ENCODE peak calls at places on chromosomes 13 and 19, in eight cellular contexts. X is RWPE2; Z is neuronal stem cell; C is naive thymus-derived CD4-positive, alpha-beta T cell; U is Caco-2; D is tibial artery; Q is pancreas; B is A549. E is an unnamed sample.

GRCh38 chr19:14031719-14032480 is at the start of gene IL27RA:
- DNase-seq in B (peak; percentile 59), C (peak; percentile 83), Z (peak; percentile 54), U (peak; percentile 63), Q (peak; percentile 89), D (peak; percentile 71), X (no peak), E (peak; percentile 37)

GRCh38 chr19:35975608-35976214 is 19.3 kb upstream of the SDHAF1 start:
- DNase-seq in C (no peak), D (no peak), U (no peak), B (peak; percentile 64), Z (peak; percentile 44), X (no peak), Q (no peak), E (no peak)

GRCh38 chr13:101916108-101916757 is 463.8 kb downstream of the ITGBL1 start:
- DNase-seq in Z (peak; percentile 56), C (no peak), U (no peak), Q (peak; percentile 73), D (no peak), B (peak; percentile 15), X (no peak), E (no peak)

GRCh38 chr19:41189425-41190065 is 3.5 kb upstream of the CYP2S1 start:
- DNase-seq in X (no peak), C (no peak), Q (no peak), U (no peak), D (no peak), Z (no peak), B (no peak), E (no peak)

GRCh38 chr13:32318072-32318471 is 2.8 kb downstream of the BRCA2 start:
- DNase-seq in Q (no peak), C (no peak), Z (no peak), U (no peak), X (no peak), B (no peak), D (no peak), E (peak; percentile 44)

GRCh38 chr19:525857-526419 is 5.6 kb upstream of the CDC34 start:
- DNase-seq in B (no peak), Z (no peak), U (no peak), C (no peak), X (no peak), D (no peak), Q (no peak), E (no peak)

GRCh38 chr19:42653841-42654240 is 59.1 kb upstream of the CEACAM8 start:
- DNase-seq in X (no peak), D (no peak), Z (no peak), B (no peak), Q (no peak), U (no peak), C (no peak), E (no peak)

GRCh38 chr19:41206926-41207750 is 11.9 kb upstream of the AXL start:
- DNase-seq in C (no peak), X (no peak), D (peak; percentile 97), B (no peak), Z (no peak), U (no peak), Q (no peak), E (peak; percentile 63)

GRCh38 chr13:101475536-101475935 is 23.1 kb downstream of the ITGBL1 start:
- DNase-seq in Z (no peak), C (no peak), U (no peak), D (no peak), B (no peak), Q (no peak), X (no peak), E (no peak)

GRCh38 chr13:109699628-109700071 is 86.7 kb downstream of the IRS2 start:
- DNase-seq in B (no peak), Q (no peak), U (no peak), C (no peak), Z (no peak), D (no peak), X (no peak), E (no peak)

GRCh38 chr19:38202504-38202903 is 21.5 kb downstream of the DPF1 start:
- DNase-seq in D (no peak), B (no peak), Q (no peak), X (no peak), Z (no peak), U (no peak), C (no peak), E (no peak)

GRCh38 chr19:35755550-35756371 is 1.1 kb downstream of the HSPB6 start:
- DNase-seq in X (peak; percentile 61), U (no peak), Z (no peak), B (no peak), D (peak; percentile 98), Q (peak; percentile 83), C (peak; percentile 44), E (peak; percentile 76)

GRCh38 chr19:1295169-1296012 is 9.7 kb downstream of the EFNA2 start:
- DNase-seq in C (no peak), X (no peak), Q (peak; percentile 81), D (no peak), B (no peak), Z (no peak), U (peak; percentile 38), E (no peak)

GRCh38 chr19:1261512-1261862 is 7.6 kb upstream of the CIRBP start:
- DNase-seq in Z (no peak), B (no peak), Q (no peak), U (no peak), X (no peak), C (no peak), D (no peak), E (no peak)

GRCh38 chr13:55410398-55411330 is 1730.1 kb upstream of the PRR20A start:
- DNase-seq in B (no peak), Z (no peak), Q (no peak), X (no peak), D (peak; percentile 19), C (no peak), U (no peak), E (no peak)

GRCh38 chr13:30774214-30774730 is 38.9 kb downstream of the ALOX5AP start:
- DNase-seq in Z (no peak), C (no peak), Q (no peak), B (no peak), U (no peak), X (no peak), D (no peak), E (no peak)

GRCh38 chr19:15962319-15962718 is 13.5 kb downstream of the OR10H4 start:
- DNase-seq in B (no peak), Z (no peak), C (no peak), U (no peak), Q (no peak), D (no peak), X (no peak), E (no peak)

GRCh38 chr19:13086341-13086740 is 16.3 kb downstream of the LYL1 start:
- DNase-seq in C (no peak), D (no peak), U (no peak), Q (no peak), X (no peak), Z (no peak), B (no peak), E (no peak)

DNA sequence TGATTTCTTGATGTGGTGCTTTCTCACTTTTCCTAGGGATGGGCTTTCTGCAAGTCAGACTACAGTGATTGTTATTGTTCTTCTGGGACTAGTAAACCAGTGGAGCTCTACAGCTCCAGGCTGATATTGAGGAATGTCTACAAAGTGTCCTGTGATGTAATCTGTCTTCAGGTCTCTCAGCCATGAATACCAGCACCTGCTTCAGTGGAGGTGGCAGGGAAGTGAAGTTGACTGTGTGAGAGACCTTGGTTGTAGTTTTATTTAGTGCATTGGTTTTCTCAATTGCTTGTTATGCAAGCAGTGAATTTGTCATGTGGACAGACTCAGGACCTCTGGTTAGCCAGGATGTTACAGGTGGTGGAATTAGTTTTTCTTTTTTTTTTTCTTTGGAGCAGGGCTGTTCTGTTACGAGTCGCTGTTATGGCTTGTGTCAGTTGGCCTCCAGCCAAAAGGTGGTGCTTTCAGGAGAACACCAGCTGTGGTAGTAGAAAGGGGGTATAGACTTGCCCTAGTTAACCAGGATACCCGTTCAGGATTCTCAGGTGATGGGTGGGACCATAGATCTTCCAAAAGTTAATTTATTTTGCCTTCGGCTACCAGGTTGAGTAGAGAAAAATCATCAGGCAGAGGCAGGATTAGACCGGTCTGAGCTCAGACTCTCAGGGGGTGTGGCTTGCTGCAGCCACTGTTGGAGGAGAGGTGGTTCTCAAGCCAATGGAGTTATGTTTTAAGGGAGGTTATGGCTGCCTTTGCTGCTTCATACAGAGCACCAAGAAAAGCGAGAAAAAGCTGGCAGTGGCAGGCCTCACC is 11.9 kb upstream of the ZNF675 start:
- DNase-seq in B (no peak), C (no peak), X (no peak), Z (no peak), D (no peak), U (no peak), Q (no peak), E (no peak)
- H3K4me3 ChIP-seq in B (no peak overlapping the region), C (no peak overlapping the region), X (no peak overlapping the region), Z (no peak overlapping the region), D (no peak overlapping the region), U (no peak overlapping the region), Q (no peak overlapping the region), E (no peak overlapping the region)

DNA sequence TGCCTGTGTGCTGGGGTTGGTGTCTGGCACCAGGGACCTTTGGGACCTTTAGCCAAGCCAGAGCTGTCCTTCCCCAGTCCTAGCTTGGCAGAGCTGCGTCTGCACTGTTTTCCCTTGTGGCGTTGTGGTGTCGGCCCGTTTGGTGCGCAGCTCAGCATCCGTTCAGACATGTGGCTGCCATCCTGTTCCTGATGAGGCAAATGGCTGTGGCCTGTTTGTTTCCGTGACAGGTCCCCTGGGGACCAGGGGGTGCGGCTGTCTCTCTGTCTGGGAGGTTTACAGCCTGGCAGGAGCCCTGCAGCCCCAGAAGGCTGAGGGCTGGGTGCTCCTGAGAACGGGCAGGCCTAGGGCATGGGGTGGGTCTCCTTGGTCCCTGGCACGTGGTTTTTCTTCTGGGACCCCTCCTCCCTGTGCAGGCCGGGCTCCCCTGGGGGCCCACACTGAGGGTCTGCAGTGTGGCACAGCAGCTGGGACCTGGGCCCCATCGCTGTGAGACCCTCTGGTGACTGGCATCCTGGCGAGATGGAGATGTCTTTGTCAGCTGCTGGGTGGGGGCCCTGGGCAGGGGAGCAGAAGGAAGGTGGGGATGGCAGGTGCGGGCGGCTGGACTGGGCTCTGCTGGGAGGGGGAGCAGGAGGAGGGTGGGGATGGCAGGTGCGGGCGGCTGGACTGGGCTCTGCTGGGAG is 4.0 kb downstream of the SPPL2B start:
- DNase-seq in D (no peak), Z (no peak), B (no peak), U (no peak), C (peak; percentile 81), X (no peak), Q (peak; percentile 71), E (peak; percentile 54)
- H3K4me3 ChIP-seq in D (no peak overlapping the region), Z (no peak overlapping the region), B (no peak overlapping the region), U (no peak overlapping the region), C (no peak overlapping the region), X (no peak overlapping the region), Q (no peak overlapping the region), E (peak overlapping the region; percentile 10)

GRCh38 chr19:49761249-49761624 is 1.9 kb downstream of the TSKS start:
- DNase-seq in D (no peak), Q (no peak), C (no peak), U (no peak), X (no peak), B (no peak), Z (no peak), E (no peak)
- H3K4me3 ChIP-seq in D (no peak overlapping the region), Q (no peak overlapping the region), C (no peak overlapping the region), U (no peak overlapping the region), X (no peak overlapping the region), B (no peak overlapping the region), Z (no peak overlapping the region), E (no peak overlapping the region)

DNA sequence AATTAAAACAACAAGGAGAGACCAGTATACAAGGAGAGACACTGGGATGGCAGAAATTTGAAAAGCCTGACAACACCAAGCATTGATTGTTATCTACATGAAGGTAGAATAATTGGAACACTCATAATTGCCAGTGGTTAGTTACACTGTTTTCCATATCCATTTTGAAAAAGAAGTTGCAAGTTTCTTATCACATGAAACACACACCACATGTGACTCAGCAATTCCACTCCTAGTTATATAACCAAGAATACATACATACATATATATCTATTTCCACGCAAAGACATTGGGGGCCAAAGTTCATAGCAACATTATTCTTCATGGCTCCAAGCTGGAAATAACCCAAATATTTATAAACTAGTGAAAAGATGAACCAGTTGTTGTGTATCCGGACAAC is 15.2 kb upstream of the PABPC3 start:
- DNase-seq in X (no peak), U (no peak), B (no peak), Q (no peak), C (no peak), D (no peak), Z (no peak), E (no peak)
- H3K4me3 ChIP-seq in X (no peak overlapping the region), U (no peak overlapping the region), B (no peak overlapping the region), Q (no peak overlapping the region), C (no peak overlapping the region), D (no peak overlapping the region), Z (no peak overlapping the region), E (no peak overlapping the region)

E was measured in AG10803.